ENCODE peak calls at places on chromosomes 3 and 15, in six cellular contexts. F, Y, O, T, M and X are unnamed samples.

GRCh38 chr3:172675371-172676193 is 35.3 kb downstream of the NCEH1 start:
- DNase-seq in Y (peak), T (peak), M (no peak), O (no peak), F (peak), X (peak)

GRCh38 chr3:50610992-50611463 is 546 bp downstream of the CISH start:
- DNase-seq in F (no peak), Y (no peak), M (no peak), T (peak), O (no peak), X (no peak)

GRCh38 chr3:168398371-168399030 is 302.8 kb upstream of the GOLIM4 start:
- DNase-seq in T (no peak), O (no peak), F (no peak), Y (no peak), M (no peak), X (no peak)

GRCh38 chr15:57134877-57135276 is 216.4 kb downstream of the TCF12 start:
- DNase-seq in O (no peak), F (no peak), Y (no peak), T (peak), M (no peak), X (no peak)

GRCh38 chr3:64575211-64575844 is 112.5 kb downstream of the ADAMTS9 start:
- DNase-seq in O (peak), T (peak), F (peak), Y (peak), M (no peak), X (peak)

GRCh38 chr15:82045179-82045891 is 483 bp downstream of the MEX3B start:
- DNase-seq in O (peak), F (no peak), Y (no peak), T (peak), M (no peak), X (peak)

GRCh38 chr15:88645171-88646087 is 6.6 kb downstream of the ISG20 start:
- DNase-seq in T (no peak), M (no peak), O (no peak), Y (no peak), F (no peak), X (no peak)

GRCh38 chr3:157418104-157418503 is 18.5 kb upstream of the PTX3 start:
- DNase-seq in F (no peak), O (no peak), T (peak), M (no peak), Y (no peak), X (no peak)

GRCh38 chr15:21261396-21261964 is 178.8 kb downstream of the POTEB3 start:
- DNase-seq in Y (no peak), O (no peak), M (no peak), T (no peak), F (no peak), X (no peak)

GRCh38 chr3:128879991-128880390 is 571 bp downstream of the ACAD9 start:
- DNase-seq in F (no peak), M (no peak), T (no peak), O (peak), Y (no peak), X (no peak)

GRCh38 chr3:137020315-137020714 is 62.5 kb downstream of the IL20RB start:
- DNase-seq in F (no peak), Y (peak), T (no peak), O (no peak), M (no peak), X (no peak)

GRCh38 chr3:101803152-101803782 is 24.3 kb downstream of the NXPE3 start:
- DNase-seq in Y (peak), O (peak), M (no peak), T (peak), F (peak), X (peak)

GRCh38 chr3:114624047-114624445 is 330.2 kb downstream of the TIGIT start:
- DNase-seq in T (peak), Y (peak), M (no peak), O (no peak), F (no peak), X (no peak)

GRCh38 chr15:92178908-92179307 is 214.8 kb upstream of the ST8SIA2 start:
- DNase-seq in T (no peak), F (no peak), M (no peak), Y (no peak), O (no peak), X (no peak)

GRCh38 chr3:137039570-137039969 is 81.8 kb downstream of the IL20RB start:
- DNase-seq in F (no peak), M (no peak), T (no peak), O (no peak), Y (no peak), X (peak)

GRCh38 chr3:14989943-14990753 is 42.8 kb downstream of the NR2C2 start:
- DNase-seq in F (no peak), Y (peak), T (peak), M (no peak), O (no peak), X (no peak)

GRCh38 chr3:129827765-129828164 is 65.7 kb downstream of the TMCC1 start:
- DNase-seq in F (no peak), M (peak), T (no peak), Y (no peak), O (no peak), X (peak)

GRCh38 chr3:187919990-187920389 is 174.7 kb upstream of the BCL6 start:
- DNase-seq in T (no peak), O (no peak), M (no peak), F (no peak), Y (no peak), X (no peak)

GRCh38 chr15:73524919-73525318 is 82.0 kb downstream of the REC114 start:
- DNase-seq in O (no peak), T (no peak), F (no peak), Y (peak), M (no peak), X (no peak)

GRCh38 chr15:80778964-80779657 is at the start of gene CEMIP:
- DNase-seq in Y (peak), T (peak), O (peak), F (peak), M (no peak), X (peak)

GRCh38 chr15:100438570-100438969 is 90.2 kb downstream of the CERS3 start:
- DNase-seq in T (no peak), O (no peak), F (no peak), M (peak), Y (no peak), X (peak)

GRCh38 chr3:14210843-14211594 is 32.4 kb downstream of the LSM3 start:
- DNase-seq in Y (no peak), T (no peak), F (no peak), M (no peak), O (no peak), X (no peak)

GRCh38 chr3:46660003-46660402 is 33.5 kb downstream of the ALS2CL start:
- DNase-seq in Y (no peak), F (no peak), T (no peak), M (no peak), O (no peak), X (no peak)

GRCh38 chr3:69823710-69824109 is 84.4 kb downstream of the MITF start:
- DNase-seq in Y (no peak), O (no peak), F (no peak), M (no peak), T (no peak), X (no peak)

GRCh38 chr3:52001443-52001974 is 5.8 kb upstream of the RPL29 start:
- DNase-seq in Y (peak), F (peak), M (no peak), O (peak), T (peak), X (peak)

GRCh38 chr3:112114558-112115160 is 18.4 kb downstream of the GCSAM start:
- DNase-seq in F (no peak), O (no peak), Y (no peak), T (no peak), M (no peak), X (no peak)

GRCh38 chr3:11288786-11289637 is 16.8 kb downstream of the ATG7 start:
- DNase-seq in F (peak), O (peak), M (peak), T (peak), Y (peak), X (peak)

GRCh38 chr3:181288145-181288544 is 298.6 kb upstream of the DNAJC19 start:
- DNase-seq in T (no peak), F (no peak), O (no peak), M (no peak), Y (no peak), X (no peak)

GRCh38 chr15:90035095-90035834 is 34.1 kb downstream of the ZNF710 start:
- DNase-seq in M (no peak), Y (peak), T (peak), F (no peak), O (peak), X (peak)

GRCh38 chr3:61719278-61719977 is 158.1 kb downstream of the PTPRG start:
- DNase-seq in Y (no peak), T (no peak), F (no peak), M (no peak), O (no peak), X (no peak)

GRCh38 chr3:53295410-53295809 is 39.6 kb upstream of the TKT start:
- DNase-seq in M (no peak), T (no peak), O (no peak), Y (peak), F (no peak), X (no peak)

GRCh38 chr3:141878326-141878725 is 1.9 kb downstream of the ATP1B3 start:
- DNase-seq in T (peak), M (no peak), F (no peak), Y (no peak), O (no peak), X (peak)

GRCh38 chr3:186643493-186643892 is 3.3 kb downstream of the FETUB start:
- DNase-seq in O (no peak), Y (no peak), M (no peak), F (peak), T (no peak), X (no peak)

GRCh38 chr15:66830358-66830757 is 128.3 kb downstream of the SMAD6 start:
- DNase-seq in Y (no peak), F (no peak), T (peak), O (no peak), M (no peak), X (peak)

GRCh38 chr3:186427627-186428026 is 65.6 kb upstream of the DGKG start:
- DNase-seq in T (no peak), F (no peak), O (no peak), Y (no peak), M (no peak), X (no peak)

GRCh38 chr15:63191895-63192603 is 2.6 kb downstream of the RAB8B start:
- DNase-seq in O (no peak), M (peak), F (peak), Y (no peak), T (no peak), X (peak)
- TF ChIP-seq POLR2A in O (no peak), M (no peak), F (no peak), Y (no peak), T (no peak), X (no peak)

GRCh38 chr15:60001642-60002527 is 2.2 kb upstream of the FOXB1 start:
- DNase-seq in F (no peak), Y (no peak), O (no peak), M (no peak), T (no peak), X (no peak)

GRCh38 chr15:59999558-60000112 is 4.5 kb upstream of the FOXB1 start:
- DNase-seq in M (no peak), T (no peak), O (no peak), Y (no peak), F (no peak), X (no peak)

GRCh38 chr15:59999064-59999377 is 5.1 kb upstream of the FOXB1 start:
- DNase-seq in F (no peak), M (no peak), Y (no peak), O (no peak), T (no peak), X (no peak)

GRCh38 chr15:60000824-60001641 is 3.1 kb upstream of the FOXB1 start:
- DNase-seq in O (no peak), T (no peak), M (no peak), Y (no peak), F (no peak), X (no peak)

DNA sequence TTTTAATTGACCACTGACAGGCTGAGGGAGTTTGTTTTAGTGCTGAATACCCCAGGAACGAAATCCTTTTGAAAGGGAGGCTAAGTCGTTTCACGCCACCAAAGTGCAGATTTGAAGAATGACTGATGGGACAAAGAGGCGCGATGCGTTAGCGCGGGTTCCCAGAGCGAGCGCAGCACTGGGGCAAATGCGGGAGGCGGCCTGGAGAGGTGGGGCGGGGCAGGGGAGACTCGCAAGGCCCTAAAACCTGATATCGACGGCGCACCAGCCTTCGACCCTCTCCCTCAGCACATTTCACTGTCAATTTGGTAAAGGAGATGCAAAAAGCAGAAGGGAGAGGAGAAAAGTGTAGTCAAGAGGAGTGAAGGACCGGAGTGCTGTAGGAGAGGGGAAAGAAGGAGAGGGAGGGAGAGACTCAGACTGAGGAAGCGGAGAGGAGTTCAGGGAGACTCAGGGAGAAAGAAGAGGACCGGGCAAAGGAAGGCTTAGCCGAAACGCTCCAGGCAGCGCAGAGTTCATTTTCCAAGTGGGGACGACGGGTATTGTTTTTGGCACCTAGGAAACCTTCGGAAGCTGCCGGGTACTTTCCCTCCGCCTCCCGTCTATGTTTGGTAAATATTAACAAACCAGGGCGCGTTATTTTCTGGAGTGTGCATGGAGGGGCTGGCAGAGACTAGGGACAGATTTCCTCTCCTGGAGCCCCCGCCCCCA is 3.8 kb upstream of the FOXB1 start:
- DNase-seq in Y (no peak), T (no peak), M (no peak), F (no peak), O (no peak), X (no peak)
- H3K4me3 ChIP-seq in Y (no peak), T (no peak), M (no peak), F (no peak), O (peak), X (no peak)

DNA sequence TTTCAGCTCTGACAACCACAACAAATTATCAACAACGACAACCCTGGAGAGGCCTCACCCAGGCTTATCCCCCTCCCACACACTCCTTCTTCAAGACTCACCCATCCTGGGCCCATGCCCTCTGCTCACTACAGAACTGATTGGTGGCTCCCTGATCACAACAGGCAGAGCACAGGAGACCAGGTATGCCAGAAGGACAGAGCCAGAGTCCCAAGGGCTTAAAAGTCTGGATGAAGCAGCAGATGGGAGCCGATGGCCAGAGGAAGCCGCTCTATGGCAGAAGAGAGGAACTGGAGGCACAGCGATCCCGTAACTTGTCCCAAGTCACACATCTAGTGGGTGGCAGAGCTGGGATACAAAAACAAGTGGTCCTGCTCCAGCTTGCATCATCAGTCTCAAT is 20.7 kb downstream of the ITGA11 start:
- DNase-seq in M (no peak), O (no peak), T (no peak), F (no peak), Y (no peak), X (no peak)
- TF ChIP-seq MYC in M (no peak), O (no peak), T (no peak), F (no peak), Y (no peak), X (no peak)

GRCh38 chr15:38564557-38565286 is at the start of gene RASGRP1:
- DNase-seq in Y (peak), F (peak), T (peak), M (no peak), O (peak), X (peak)
- TF ChIP-seq POLR2A in Y (no peak), F (no peak), T (no peak), M (peak), O (no peak), X (no peak)

GRCh38 chr15:64232400-64232799 is 69.6 kb upstream of the PPIB start:
- DNase-seq in F (peak), T (no peak), O (peak), M (no peak), Y (peak), X (no peak)

GRCh38 chr15:64236156-64236555 is 73.3 kb upstream of the PPIB start:
- DNase-seq in Y (no peak), M (no peak), O (no peak), F (no peak), T (no peak), X (no peak)

GRCh38 chr15:64233299-64233698 is 70.5 kb upstream of the PPIB start:
- DNase-seq in O (no peak), Y (no peak), T (no peak), F (peak), M (no peak), X (no peak)

GRCh38 chr15:64237677-64238076 is 74.9 kb upstream of the PPIB start:
- DNase-seq in M (no peak), Y (no peak), F (no peak), T (no peak), O (no peak), X (no peak)

DNA sequence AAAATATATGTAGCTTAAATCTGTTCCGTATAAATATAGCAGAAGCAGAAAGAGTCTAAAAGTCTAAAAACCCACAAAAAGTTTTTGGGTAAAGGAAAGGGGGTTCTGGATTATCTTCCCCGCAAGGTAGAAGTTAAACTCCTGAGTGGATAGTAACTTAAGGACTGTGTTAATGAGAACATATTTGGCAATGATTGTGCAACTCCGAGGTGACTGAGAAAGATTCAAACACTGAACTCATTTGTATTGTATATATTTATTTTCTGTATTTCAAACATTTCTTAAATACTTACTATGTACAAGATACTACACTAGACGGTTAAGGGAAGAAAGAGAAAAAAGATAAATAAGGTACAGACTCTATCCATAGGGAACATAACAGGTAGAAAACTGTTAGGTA is 72.7 kb upstream of the PPIB start:
- DNase-seq in T (no peak), M (no peak), Y (no peak), O (no peak), F (no peak), X (peak)
- H3K4me3 ChIP-seq in T (no peak), M (no peak), Y (no peak), O (no peak), F (no peak), X (no peak)

GRCh38 chr3:193673845-193674244 is 80.8 kb downstream of the OPA1 start:
- DNase-seq in M (no peak), T (no peak), O (no peak), Y (no peak), F (no peak), X (no peak)
- TF ChIP-seq MYC in M (no peak), T (no peak), O (no peak), Y (no peak), F (no peak), X (no peak)

GRCh38 chr3:127403795-127404194 is 115.9 kb upstream of the PRR20G start:
- DNase-seq in O (no peak), F (no peak), Y (no peak), T (no peak), M (no peak), X (no peak)
- TF ChIP-seq POLR2A in O (no peak), F (no peak), Y (no peak), T (no peak), M (no peak), X (no peak)

DNA sequence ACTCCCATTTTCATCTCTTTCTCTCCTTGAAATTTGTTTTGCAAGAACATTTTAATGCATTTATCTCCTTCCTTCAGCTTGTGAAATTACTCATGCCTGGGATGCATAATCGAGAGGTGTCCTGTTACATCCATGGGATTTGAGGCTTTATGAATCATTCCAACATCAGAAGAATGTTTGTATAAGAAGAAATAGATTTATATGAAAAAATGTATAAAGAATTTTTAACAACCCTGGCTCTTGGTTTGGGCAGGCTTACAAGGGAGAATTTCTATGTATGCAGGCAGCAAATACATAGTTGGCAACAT is 93.2 kb upstream of the MBNL1 start:
- DNase-seq in Y (no peak), T (peak), M (no peak), F (no peak), O (no peak), X (no peak)
- H3K4me3 ChIP-seq in Y (no peak), T (no peak), M (no peak), F (no peak), O (no peak), X (no peak)